ENCODE peak calls at places on chromosomes 7 and 10, in seven cellular contexts. One of them, this sample, is unnamed.

GRCh38 chr10:126439947-126440346 is 51.7 kb upstream of the ADAM12 start:
- DNase-seq in left ventricle myocardium superior: no peak
- DNase-seq in T-helper 2 cell treated with Interferon-gamma antibody and Interleukin-4, amounts not matched to agents 5 μg/mL and 100 μg/mL, for 36 hours: no peak
- DNase-seq in uterus: no peak
- DNase-seq in Daoy: peak; percentile 8
- DNase-seq in germinal center: no peak
- DNase-seq in SHP77: no peak
- DNase-seq in this sample: no peak

GRCh38 chr7:98210513-98211220 is 572 bp upstream of the BHLHA15 start:
- DNase-seq in left ventricle myocardium superior: peak; percentile 35
- DNase-seq in T-helper 2 cell treated with Interferon-gamma antibody and Interleukin-4, amounts not matched to agents 5 μg/mL and 100 μg/mL, for 36 hours: no peak
- DNase-seq in uterus: no peak
- DNase-seq in Daoy: no peak
- DNase-seq in germinal center: no peak
- DNase-seq in SHP77: no peak
- DNase-seq in this sample: no peak

GRCh38 chr7:117164578-117164977 is 158.3 kb downstream of the WNT2 start:
- DNase-seq in left ventricle myocardium superior: no peak
- DNase-seq in T-helper 2 cell treated with Interferon-gamma antibody and Interleukin-4, amounts not matched to agents 5 μg/mL and 100 μg/mL, for 36 hours: no peak
- DNase-seq in uterus: no peak
- DNase-seq in Daoy: peak; percentile 58
- DNase-seq in germinal center: no peak
- DNase-seq in SHP77: no peak
- DNase-seq in this sample: no peak

GRCh38 chr7:50660040-50660829 is 95.0 kb upstream of the DDC start:
- DNase-seq in left ventricle myocardium superior: peak; percentile 49
- DNase-seq in T-helper 2 cell treated with Interferon-gamma antibody and Interleukin-4, amounts not matched to agents 5 μg/mL and 100 μg/mL, for 36 hours: peak; percentile 49
- DNase-seq in uterus: peak; percentile 20
- DNase-seq in Daoy: no peak
- DNase-seq in germinal center: peak; percentile 41
- DNase-seq in SHP77: no peak
- DNase-seq in this sample: peak; percentile 8

GRCh38 chr10:61487506-61487905 is 34.3 kb upstream of the TMEM26 start:
- DNase-seq in left ventricle myocardium superior: no peak
- DNase-seq in T-helper 2 cell treated with Interferon-gamma antibody and Interleukin-4, amounts not matched to agents 5 μg/mL and 100 μg/mL, for 36 hours: no peak
- DNase-seq in uterus: no peak
- DNase-seq in Daoy: peak; percentile 18
- DNase-seq in germinal center: no peak
- DNase-seq in SHP77: no peak
- DNase-seq in this sample: no peak

GRCh38 chr7:14698239-14698638 is 204.3 kb downstream of the DGKB start:
- DNase-seq in left ventricle myocardium superior: no peak
- DNase-seq in T-helper 2 cell treated with Interferon-gamma antibody and Interleukin-4, amounts not matched to agents 5 μg/mL and 100 μg/mL, for 36 hours: no peak
- DNase-seq in uterus: no peak
- DNase-seq in Daoy: no peak
- DNase-seq in germinal center: no peak
- DNase-seq in SHP77: no peak
- DNase-seq in this sample: no peak

GRCh38 chr10:92572362-92573090 is 1.4 kb downstream of the IDE start:
- DNase-seq in left ventricle myocardium superior: no peak
- DNase-seq in T-helper 2 cell treated with Interferon-gamma antibody and Interleukin-4, amounts not matched to agents 5 μg/mL and 100 μg/mL, for 36 hours: no peak
- DNase-seq in uterus: no peak
- DNase-seq in Daoy: peak; percentile 18
- DNase-seq in germinal center: no peak
- DNase-seq in SHP77: no peak
- DNase-seq in this sample: no peak

GRCh38 chr7:116236020-116236630 is 25.8 kb downstream of the TES start:
- DNase-seq in left ventricle myocardium superior: peak; percentile 27
- DNase-seq in T-helper 2 cell treated with Interferon-gamma antibody and Interleukin-4, amounts not matched to agents 5 μg/mL and 100 μg/mL, for 36 hours: no peak
- DNase-seq in uterus: peak; percentile 70
- DNase-seq in Daoy: peak; percentile 71
- DNase-seq in germinal center: peak; percentile 22
- DNase-seq in SHP77: no peak
- DNase-seq in this sample: peak; percentile 31

GRCh38 chr7:84394219-84394618 is 199.6 kb upstream of the SEMA3A start:
- DNase-seq in left ventricle myocardium superior: no peak
- DNase-seq in T-helper 2 cell treated with Interferon-gamma antibody and Interleukin-4, amounts not matched to agents 5 μg/mL and 100 μg/mL, for 36 hours: no peak
- DNase-seq in uterus: no peak
- DNase-seq in Daoy: no peak
- DNase-seq in germinal center: no peak
- DNase-seq in SHP77: no peak
- DNase-seq in this sample: no peak

GRCh38 chr7:134414109-134414508 is 44.8 kb downstream of the AKR1B1 start:
- DNase-seq in left ventricle myocardium superior: no peak
- DNase-seq in T-helper 2 cell treated with Interferon-gamma antibody and Interleukin-4, amounts not matched to agents 5 μg/mL and 100 μg/mL, for 36 hours: no peak
- DNase-seq in uterus: no peak
- DNase-seq in Daoy: no peak
- DNase-seq in germinal center: no peak
- DNase-seq in SHP77: no peak
- DNase-seq in this sample: no peak

GRCh38 chr7:16189026-16189715 is 232.2 kb downstream of the CRPPA start:
- DNase-seq in left ventricle myocardium superior: no peak
- DNase-seq in T-helper 2 cell treated with Interferon-gamma antibody and Interleukin-4, amounts not matched to agents 5 μg/mL and 100 μg/mL, for 36 hours: no peak
- DNase-seq in uterus: no peak
- DNase-seq in Daoy: no peak
- DNase-seq in germinal center: no peak
- DNase-seq in SHP77: no peak
- DNase-seq in this sample: no peak

GRCh38 chr7:95916573-95917371 is 144.4 kb downstream of the DYNC1I1 start:
- DNase-seq in left ventricle myocardium superior: peak; percentile 86
- DNase-seq in T-helper 2 cell treated with Interferon-gamma antibody and Interleukin-4, amounts not matched to agents 5 μg/mL and 100 μg/mL, for 36 hours: peak; percentile 52
- DNase-seq in uterus: peak; percentile 69
- DNase-seq in Daoy: peak; percentile 58
- DNase-seq in germinal center: peak; percentile 40
- DNase-seq in SHP77: peak; percentile 61
- DNase-seq in this sample: peak; percentile 58

GRCh38 chr7:4131043-4131442 is 551.1 kb upstream of the FOXK1 start:
- DNase-seq in left ventricle myocardium superior: no peak
- DNase-seq in T-helper 2 cell treated with Interferon-gamma antibody and Interleukin-4, amounts not matched to agents 5 μg/mL and 100 μg/mL, for 36 hours: no peak
- DNase-seq in uterus: no peak
- DNase-seq in Daoy: no peak
- DNase-seq in germinal center: no peak
- DNase-seq in SHP77: no peak
- DNase-seq in this sample: no peak

GRCh38 chr7:47677664-47678063 is 95.8 kb upstream of the TNS3 start:
- DNase-seq in left ventricle myocardium superior: no peak
- DNase-seq in T-helper 2 cell treated with Interferon-gamma antibody and Interleukin-4, amounts not matched to agents 5 μg/mL and 100 μg/mL, for 36 hours: no peak
- DNase-seq in uterus: no peak
- DNase-seq in Daoy: no peak
- DNase-seq in germinal center: no peak
- DNase-seq in SHP77: no peak
- DNase-seq in this sample: no peak

GRCh38 chr7:16669581-16669980 is 23.6 kb downstream of the BZW2 start:
- DNase-seq in left ventricle myocardium superior: no peak
- DNase-seq in T-helper 2 cell treated with Interferon-gamma antibody and Interleukin-4, amounts not matched to agents 5 μg/mL and 100 μg/mL, for 36 hours: no peak
- DNase-seq in uterus: no peak
- DNase-seq in Daoy: peak; percentile 60
- DNase-seq in germinal center: no peak
- DNase-seq in SHP77: no peak
- DNase-seq in this sample: no peak

GRCh38 chr10:103277713-103278299 is 868 bp downstream of the INA start:
- DNase-seq in left ventricle myocardium superior: no peak
- DNase-seq in T-helper 2 cell treated with Interferon-gamma antibody and Interleukin-4, amounts not matched to agents 5 μg/mL and 100 μg/mL, for 36 hours: no peak
- DNase-seq in uterus: no peak
- DNase-seq in Daoy: no peak
- DNase-seq in germinal center: no peak
- DNase-seq in SHP77: no peak
- DNase-seq in this sample: no peak

GRCh38 chr10:125158528-125159485 is 1.6 kb downstream of the CTBP2 start:
- DNase-seq in left ventricle myocardium superior: peak; percentile 80
- DNase-seq in T-helper 2 cell treated with Interferon-gamma antibody and Interleukin-4, amounts not matched to agents 5 μg/mL and 100 μg/mL, for 36 hours: no peak
- DNase-seq in uterus: peak; percentile 38
- DNase-seq in Daoy: peak; percentile 43
- DNase-seq in germinal center: peak; percentile 51
- DNase-seq in SHP77: no peak
- DNase-seq in this sample: no peak

GRCh38 chr10:488081-488932 is 201.2 kb downstream of the DIP2C start:
- DNase-seq in left ventricle myocardium superior: no peak
- DNase-seq in T-helper 2 cell treated with Interferon-gamma antibody and Interleukin-4, amounts not matched to agents 5 μg/mL and 100 μg/mL, for 36 hours: no peak
- DNase-seq in uterus: peak; percentile 9
- DNase-seq in Daoy: no peak
- DNase-seq in germinal center: no peak
- DNase-seq in SHP77: no peak
- DNase-seq in this sample: no peak

GRCh38 chr10:43923328-43923727 is 274.6 kb upstream of the ZNF32 start:
- DNase-seq in left ventricle myocardium superior: no peak
- DNase-seq in T-helper 2 cell treated with Interferon-gamma antibody and Interleukin-4, amounts not matched to agents 5 μg/mL and 100 μg/mL, for 36 hours: no peak
- DNase-seq in uterus: no peak
- DNase-seq in Daoy: no peak
- DNase-seq in germinal center: peak; percentile 30
- DNase-seq in SHP77: no peak
- DNase-seq in this sample: no peak

GRCh38 chr7:141430426-141431142 is 120.6 kb upstream of the AGK start:
- DNase-seq in left ventricle myocardium superior: no peak
- DNase-seq in T-helper 2 cell treated with Interferon-gamma antibody and Interleukin-4, amounts not matched to agents 5 μg/mL and 100 μg/mL, for 36 hours: no peak
- DNase-seq in uterus: no peak
- DNase-seq in Daoy: no peak
- DNase-seq in germinal center: no peak
- DNase-seq in SHP77: no peak
- DNase-seq in this sample: no peak

GRCh38 chr10:24556746-24557742 is 166.6 kb downstream of the ARHGAP21 start:
- DNase-seq in left ventricle myocardium superior: no peak
- DNase-seq in T-helper 2 cell treated with Interferon-gamma antibody and Interleukin-4, amounts not matched to agents 5 μg/mL and 100 μg/mL, for 36 hours: no peak
- DNase-seq in uterus: no peak
- DNase-seq in Daoy: peak; percentile 46
- DNase-seq in germinal center: peak; percentile 24
- DNase-seq in SHP77: peak; percentile 4
- DNase-seq in this sample: no peak

GRCh38 chr7:40733111-40733510 is 598.3 kb downstream of the SUGCT start:
- DNase-seq in left ventricle myocardium superior: no peak
- DNase-seq in T-helper 2 cell treated with Interferon-gamma antibody and Interleukin-4, amounts not matched to agents 5 μg/mL and 100 μg/mL, for 36 hours: no peak
- DNase-seq in uterus: no peak
- DNase-seq in Daoy: peak; percentile 30
- DNase-seq in germinal center: no peak
- DNase-seq in SHP77: no peak
- DNase-seq in this sample: no peak

GRCh38 chr10:97280783-97281182 is 11.7 kb downstream of the ARHGAP19 start:
- DNase-seq in left ventricle myocardium superior: no peak
- DNase-seq in T-helper 2 cell treated with Interferon-gamma antibody and Interleukin-4, amounts not matched to agents 5 μg/mL and 100 μg/mL, for 36 hours: no peak
- DNase-seq in uterus: no peak
- DNase-seq in Daoy: no peak
- DNase-seq in germinal center: no peak
- DNase-seq in SHP77: no peak
- DNase-seq in this sample: no peak

GRCh38 chr7:47142867-47143175 is 439.1 kb downstream of the TNS3 start:
- DNase-seq in left ventricle myocardium superior: no peak
- DNase-seq in T-helper 2 cell treated with Interferon-gamma antibody and Interleukin-4, amounts not matched to agents 5 μg/mL and 100 μg/mL, for 36 hours: no peak
- DNase-seq in uterus: no peak
- DNase-seq in Daoy: no peak
- DNase-seq in germinal center: no peak
- DNase-seq in SHP77: no peak
- DNase-seq in this sample: no peak

GRCh38 chr7:26853788-26854393 is 10.5 kb downstream of the SKAP2 start:
- DNase-seq in left ventricle myocardium superior: no peak
- DNase-seq in T-helper 2 cell treated with Interferon-gamma antibody and Interleukin-4, amounts not matched to agents 5 μg/mL and 100 μg/mL, for 36 hours: no peak
- DNase-seq in uterus: no peak
- DNase-seq in Daoy: peak; percentile 56
- DNase-seq in germinal center: peak; percentile 6
- DNase-seq in SHP77: no peak
- DNase-seq in this sample: no peak

GRCh38 chr7:55086413-55087201 is 67.8 kb downstream of the EGFR start:
- DNase-seq in left ventricle myocardium superior: peak; percentile 38
- DNase-seq in T-helper 2 cell treated with Interferon-gamma antibody and Interleukin-4, amounts not matched to agents 5 μg/mL and 100 μg/mL, for 36 hours: peak; percentile 15
- DNase-seq in uterus: no peak
- DNase-seq in Daoy: peak; percentile 94
- DNase-seq in germinal center: peak; percentile 76
- DNase-seq in SHP77: no peak
- DNase-seq in this sample: no peak

GRCh38 chr7:121966538-121967332 is 93.8 kb downstream of the PTPRZ1 start:
- DNase-seq in left ventricle myocardium superior: no peak
- DNase-seq in T-helper 2 cell treated with Interferon-gamma antibody and Interleukin-4, amounts not matched to agents 5 μg/mL and 100 μg/mL, for 36 hours: no peak
- DNase-seq in uterus: no peak
- DNase-seq in Daoy: no peak
- DNase-seq in germinal center: no peak
- DNase-seq in SHP77: no peak
- DNase-seq in this sample: no peak

GRCh38 chr10:129833366-129833765 is 130.7 kb downstream of the EBF3 start:
- DNase-seq in left ventricle myocardium superior: no peak
- DNase-seq in T-helper 2 cell treated with Interferon-gamma antibody and Interleukin-4, amounts not matched to agents 5 μg/mL and 100 μg/mL, for 36 hours: no peak
- DNase-seq in uterus: no peak
- DNase-seq in Daoy: no peak
- DNase-seq in germinal center: no peak
- DNase-seq in SHP77: no peak
- DNase-seq in this sample: no peak

GRCh38 chr10:16930540-16930939 is 113.3 kb upstream of the RSU1 start:
- DNase-seq in left ventricle myocardium superior: no peak
- DNase-seq in T-helper 2 cell treated with Interferon-gamma antibody and Interleukin-4, amounts not matched to agents 5 μg/mL and 100 μg/mL, for 36 hours: no peak
- DNase-seq in uterus: no peak
- DNase-seq in Daoy: no peak
- DNase-seq in germinal center: no peak
- DNase-seq in SHP77: no peak
- DNase-seq in this sample: no peak

GRCh38 chr10:86251426-86251825 is 115.2 kb downstream of the GRID1 start:
- DNase-seq in left ventricle myocardium superior: no peak
- DNase-seq in T-helper 2 cell treated with Interferon-gamma antibody and Interleukin-4, amounts not matched to agents 5 μg/mL and 100 μg/mL, for 36 hours: no peak
- DNase-seq in uterus: no peak
- DNase-seq in Daoy: no peak
- DNase-seq in germinal center: no peak
- DNase-seq in SHP77: no peak
- DNase-seq in this sample: no peak

GRCh38 chr7:77674878-77675277 is 21.4 kb upstream of the RSBN1L start:
- DNase-seq in left ventricle myocardium superior: no peak
- DNase-seq in T-helper 2 cell treated with Interferon-gamma antibody and Interleukin-4, amounts not matched to agents 5 μg/mL and 100 μg/mL, for 36 hours: no peak
- DNase-seq in uterus: no peak
- DNase-seq in Daoy: peak; percentile 55
- DNase-seq in germinal center: no peak
- DNase-seq in SHP77: no peak
- DNase-seq in this sample: no peak

GRCh38 chr7:107157091-107157490 is 11.7 kb upstream of the HBP1 start:
- DNase-seq in left ventricle myocardium superior: no peak
- DNase-seq in T-helper 2 cell treated with Interferon-gamma antibody and Interleukin-4, amounts not matched to agents 5 μg/mL and 100 μg/mL, for 36 hours: no peak
- DNase-seq in uterus: no peak
- DNase-seq in Daoy: no peak
- DNase-seq in germinal center: no peak
- DNase-seq in SHP77: no peak
- DNase-seq in this sample: no peak

GRCh38 chr7:37068902-37069301 is 344.6 kb upstream of the AOAH start:
- DNase-seq in left ventricle myocardium superior: no peak
- DNase-seq in T-helper 2 cell treated with Interferon-gamma antibody and Interleukin-4, amounts not matched to agents 5 μg/mL and 100 μg/mL, for 36 hours: no peak
- DNase-seq in uterus: no peak
- DNase-seq in Daoy: no peak
- DNase-seq in germinal center: no peak
- DNase-seq in SHP77: no peak
- DNase-seq in this sample: no peak